ENCODE peak calls at places on chromosomes 16 and 17, in six cellular contexts. G is nucleus accumbens, V is AG04450, K is SHP77, E is RWPE1, Q is A549. T is an unnamed sample.

GRCh38 chr16:11994187-11995119 is 17.9 kb downstream of the SNX29 start:
- DNase-seq in G (peak), V (no peak), K (no peak), E (no peak), Q (no peak), T (no peak)

GRCh38 chr16:17962726-17963125 is 373.8 kb downstream of the NPIPA8 start:
- DNase-seq in G (no peak), V (no peak), K (no peak), E (no peak), Q (no peak), T (no peak)

GRCh38 chr17:66494023-66494803 is 191.8 kb downstream of the PRKCA start:
- DNase-seq in G (no peak), V (peak), K (no peak), E (peak), Q (peak), T (peak)

GRCh38 chr17:6005939-6006338 is 64.2 kb upstream of the WSCD1 start:
- DNase-seq in G (no peak), V (no peak), K (no peak), E (no peak), Q (no peak), T (no peak)

GRCh38 chr16:80121522-80121909 is 419.3 kb upstream of the DYNLRB2 start:
- DNase-seq in G (no peak), V (no peak), K (no peak), E (no peak), Q (no peak), T (no peak)

GRCh38 chr16:12678983-12679382 is 124.7 kb downstream of the CPPED1 start:
- DNase-seq in G (no peak), V (no peak), K (no peak), E (no peak), Q (no peak), T (no peak)

GRCh38 chr16:51181495-51181795 is 30.4 kb upstream of the SALL1 start:
- DNase-seq in G (no peak), V (no peak), K (no peak), E (no peak), Q (no peak), T (no peak)

GRCh38 chr17:45282683-45283644 is 21.1 kb upstream of the SPATA32 start:
- DNase-seq in G (no peak), V (peak), K (peak), E (no peak), Q (no peak), T (no peak)